ENCODE peak calls at places on chromosomes 4 and X, in five cellular contexts. S is stimulated activated CD8-positive, alpha-beta memory T cell treated with anti-CD3 and anti-CD28 coated beads, Interleukin-7, amount 100 ng/mL, for 24 hours; Q is activated CD4-positive, alpha-beta T cell treated with anti-CD3 and anti-CD28 coated beads, Interleukin-2, amount 10 ng/mL, durations not matched to agents 7 days and 5 days; B is NCI-H510A; X is NCI-H774. H is an unnamed sample.

GRCh38 chr4:85968945-85969830 is 390.7 kb downstream of the MAPK10 start:
- DNase-seq in S (no peak), Q (no peak), B (peak), X (peak), H (peak)

GRCh38 chr4:168304744-168305459 is 13.7 kb downstream of the DDX60 start:
- DNase-seq in S (no peak), Q (no peak), B (no peak), X (no peak), H (no peak)

GRCh38 chr4:141635726-141636076 is 682 bp upstream of the IL15 start:
- DNase-seq in S (no peak), Q (no peak), B (no peak), X (no peak), H (no peak)

GRCh38 chrX:1841746-1842145 is 226.9 kb downstream of the ASMT start:
- DNase-seq in S (no peak), Q (no peak), B (no peak), X (no peak), H (no peak)

GRCh38 chrX:13540602-13541001 is 28.8 kb upstream of the EGFL6 start:
- DNase-seq in S (no peak), Q (no peak), B (no peak), X (no peak), H (no peak)

GRCh38 chr4:156362581-156362980 is 408.9 kb upstream of the CTSO start:
- DNase-seq in S (no peak), Q (no peak), B (no peak), X (no peak), H (no peak)

GRCh38 chr4:41550308-41550707 is 12.4 kb downstream of the LIMCH1 start:
- DNase-seq in S (no peak), Q (no peak), B (no peak), X (no peak), H (no peak)

GRCh38 chrX:39162322-39162721 is 361.1 kb downstream of the MID1IP1 start:
- DNase-seq in S (no peak), Q (peak), B (no peak), X (no peak), H (no peak)

GRCh38 chr4:153224474-153224873 is 20.2 kb downstream of the TRIM2 start:
- DNase-seq in S (no peak), Q (no peak), B (no peak), X (no peak), H (no peak)

GRCh38 chr4:185068837-185069236 is 50.5 kb downstream of the HELT start:
- DNase-seq in S (no peak), Q (no peak), B (no peak), X (no peak), H (no peak)

GRCh38 chrX:146907391-146908240 is 93.1 kb upstream of the CXorf51A start:
- DNase-seq in S (no peak), Q (no peak), B (no peak), X (no peak), H (no peak)

H was measured in NCI-H187 treated with DMSO at 0.1 percent for 48 hours.